ENCODE peak calls at places on chromosomes 2 and 18, in six cellular contexts. I, V, S, D, N and P are unnamed samples.

GRCh38 chr18:71443726-71444480 is 1100.2 kb downstream of the CBLN2 start:
- DNase-seq in I (peak), V (no peak), S (no peak), D (peak), N (peak), P (peak)

GRCh38 chr2:11753452-11753885 is 7.0 kb downstream of the LPIN1 start:
- DNase-seq in I (peak), V (peak), S (peak), D (peak), N (no peak), P (no peak)

GRCh38 chr2:105393373-105394055 is 5.3 kb downstream of the FHL2 start:
- DNase-seq in I (no peak), V (no peak), S (no peak), D (peak), N (peak), P (peak)

GRCh38 chr2:9251154-9252001 is 44.8 kb downstream of the ASAP2 start:
- DNase-seq in I (no peak), V (no peak), S (no peak), D (peak), N (peak), P (peak)

GRCh38 chr2:195848119-195848899 is 191.3 kb downstream of the SLC39A10 start:
- DNase-seq in I (no peak), V (no peak), S (no peak), D (no peak), N (no peak), P (no peak)

GRCh38 chr2:69385443-69386151 is 1.4 kb downstream of the GFPT1 start:
- DNase-seq in I (peak), V (no peak), S (no peak), D (peak), N (peak), P (peak)

GRCh38 chr2:205698556-205699282 is 16.4 kb downstream of the NRP2 start:
- DNase-seq in I (peak), V (no peak), S (no peak), D (no peak), N (peak), P (peak)

GRCh38 chr2:168635065-168635577 is 167.3 kb upstream of the NOSTRIN start:
- DNase-seq in I (peak), V (peak), S (peak), D (peak), N (peak), P (peak)

GRCh38 chr2:85564144-85564563 is 2.9 kb upstream of the GGCX start:
- DNase-seq in I (no peak), V (no peak), S (no peak), D (no peak), N (no peak), P (no peak)

GRCh38 chr2:118246726-118247125 is 158.5 kb downstream of the INSIG2 start:
- DNase-seq in I (no peak), V (no peak), S (peak), D (peak), N (no peak), P (no peak)

GRCh38 chr2:98091738-98092137 is 4.8 kb downstream of the VWA3B start:
- DNase-seq in I (no peak), V (no peak), S (no peak), D (no peak), N (no peak), P (no peak)

GRCh38 chr18:46567196-46567595 is 89.8 kb downstream of the LOXHD1 start:
- DNase-seq in I (no peak), V (no peak), S (no peak), D (no peak), N (no peak), P (no peak)

GRCh38 chr2:73984922-73985317 is 210 bp downstream of the TET3 start:
- DNase-seq in I (no peak), V (peak), S (no peak), D (no peak), N (no peak), P (peak)

GRCh38 chr18:68995675-68996074 is 197.8 kb downstream of the CCDC102B start:
- DNase-seq in I (no peak), V (no peak), S (no peak), D (no peak), N (no peak), P (no peak)

GRCh38 chr2:108620656-108621055 is 86.4 kb downstream of the LIMS1 start:
- DNase-seq in I (no peak), V (no peak), S (no peak), D (no peak), N (no peak), P (no peak)

GRCh38 chr2:44578401-44579135 is 216.8 kb downstream of the CAMKMT start:
- DNase-seq in I (no peak), V (no peak), S (no peak), D (peak), N (peak), P (peak)
- H3K4me3 ChIP-seq in I (no peak), V (no peak), S (peak), D (no peak), N (no peak), P (no peak)

GRCh38 chr18:11857177-11857887 is 6.1 kb downstream of the CHMP1B start:
- DNase-seq in I (peak), V (peak), S (peak), D (peak), N (peak), P (peak)
- H3K4me3 ChIP-seq in I (no peak), V (no peak), S (peak), D (no peak), N (no peak), P (no peak)

DNA sequence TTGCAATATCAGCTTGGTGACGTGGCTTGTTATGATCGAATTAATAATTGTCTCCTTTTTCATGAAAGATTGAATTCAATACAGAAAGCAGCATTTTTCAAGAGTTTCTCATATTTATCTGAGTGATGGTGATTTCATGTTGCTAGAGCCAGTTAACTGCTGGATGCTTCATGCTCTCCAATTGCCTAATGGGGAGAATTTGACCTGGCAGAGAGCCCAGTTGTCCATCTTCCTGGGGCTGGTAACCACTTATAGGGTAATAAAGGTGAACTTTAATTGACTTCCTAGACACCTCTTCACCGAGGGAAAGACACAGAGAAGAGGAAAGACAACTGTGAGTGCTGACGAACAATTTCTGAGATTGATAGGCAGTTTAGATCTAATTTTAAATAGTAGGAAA is 153.1 kb downstream of the RAPGEF4 start:
- DNase-seq in I (no peak), V (no peak), S (no peak), D (no peak), N (no peak), P (no peak)
- H3K4me3 ChIP-seq in I (no peak), V (no peak), S (no peak), D (no peak), N (no peak), P (no peak)

DNA sequence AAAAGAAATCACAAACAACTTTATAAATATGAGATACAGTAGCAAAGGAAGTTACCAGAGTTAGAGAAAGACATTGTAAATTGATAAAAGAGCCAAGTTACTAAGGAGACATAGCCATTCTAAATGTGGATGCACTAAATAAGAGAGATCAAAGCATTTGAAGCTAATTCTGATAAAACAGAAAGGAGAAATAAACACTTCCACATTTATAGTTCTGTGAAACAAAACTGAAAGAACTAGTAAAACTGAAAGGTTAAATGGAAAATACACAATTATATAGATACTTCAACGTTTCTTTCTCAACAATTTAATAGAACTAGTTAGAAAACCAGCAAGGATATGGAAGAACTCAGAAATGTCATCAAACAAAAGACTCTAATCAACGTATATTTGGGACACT is 309.0 kb upstream of the CDH2 start:
- DNase-seq in I (no peak), V (no peak), S (no peak), D (no peak), N (no peak), P (no peak)
- H3K4me3 ChIP-seq in I (no peak), V (no peak), S (no peak), D (no peak), N (no peak), P (no peak)